ENCODE peak calls at places on chromosomes 16 and 17, in eight cellular contexts. N is RPMI7951; E is stimulated activated CD8-positive, alpha-beta memory T cell treated with anti-CD3 and anti-CD28 coated beads, Interleukin-15, amount 100 ng/mL, for 4 hours; P is EH; U is T-helper 1 cell; G is fibroblast of the aortic adventitia; S is activated T-helper 1 cell treated with Interleukin-2 at 50 U/mL for 16 hours; B is LoVo. A is an unnamed sample.

GRCh38 chr16:49980166-49980565 is 44.9 kb upstream of the CNEP1R1 start:
- DNase-seq in U (no peak), P (peak; percentile 25), B (no peak), E (no peak), S (no peak), N (no peak), G (peak; percentile 24), A (no peak)

GRCh38 chr17:11618861-11619566 is 20.7 kb downstream of the DNAH9 start:
- DNase-seq in P (no peak), E (no peak), N (peak; percentile 14), G (no peak), B (peak; percentile 85), U (no peak), S (no peak), A (no peak)

GRCh38 chr16:66515543-66516171 is 34.3 kb downstream of the TK2 start:
- DNase-seq in S (no peak), E (no peak), N (peak; percentile 88), P (peak; percentile 87), B (no peak), G (peak; percentile 77), U (no peak), A (no peak)

GRCh38 chr16:81071816-81072215 is 5.2 kb downstream of the C16orf46 start:
- DNase-seq in N (peak; percentile 57), E (no peak), G (no peak), B (no peak), P (peak; percentile 12), U (no peak), S (no peak), A (no peak)

GRCh38 chr17:78990349-78991016 is 10.8 kb upstream of the LGALS3BP start:
- DNase-seq in G (no peak), P (no peak), U (no peak), E (no peak), N (no peak), S (no peak), B (no peak), A (no peak)

GRCh38 chr16:57372372-57373116 is at the start of gene CX3CL1:
- DNase-seq in E (no peak), B (no peak), P (peak; percentile 68), N (peak; percentile 78), G (peak; percentile 50), S (no peak), U (no peak), A (no peak)

GRCh38 chr16:66930189-66930588 is 4.0 kb downstream of the CIAO2B start:
- DNase-seq in U (no peak), B (peak; percentile 18), N (peak; percentile 79), S (no peak), E (no peak), P (no peak), G (peak; percentile 52), A (no peak)

GRCh38 chr17:46121841-46122485 is 71.3 kb downstream of the KANSL1 start:
- DNase-seq in B (no peak), N (no peak), E (no peak), S (no peak), U (no peak), P (no peak), G (no peak), A (no peak)

GRCh38 chr16:75225678-75226515 is 7.1 kb downstream of the CTRB1 start:
- DNase-seq in B (no peak), P (no peak), U (no peak), N (peak; percentile 30), E (no peak), S (no peak), G (no peak), A (no peak)

GRCh38 chr17:68734911-68735310 is 133.7 kb upstream of the FAM20A start:
- DNase-seq in N (no peak), G (no peak), P (no peak), U (no peak), B (no peak), E (no peak), S (no peak), A (no peak)

GRCh38 chr17:66661411-66661843 is 173.5 kb upstream of the CACNG5 start:
- DNase-seq in S (no peak), G (peak; percentile 35), P (peak; percentile 26), N (peak; percentile 72), U (no peak), B (peak; percentile 82), E (no peak), A (no peak)

GRCh38 chr17:9644910-9645751 is at the start of gene USP43:
- DNase-seq in G (no peak), P (peak; percentile 15), U (no peak), E (peak; percentile 9), B (peak; percentile 84), S (no peak), N (peak; percentile 14), A (no peak)

GRCh38 chr17:72008236-72008874 is 112.5 kb upstream of the SOX9 start:
- DNase-seq in G (peak; percentile 41), U (no peak), N (no peak), E (no peak), P (no peak), S (no peak), B (peak; percentile 20), A (no peak)

GRCh38 chr17:29833801-29834200 is 96.2 kb downstream of the SSH2 start:
- DNase-seq in P (no peak), G (no peak), N (no peak), B (no peak), U (no peak), S (no peak), E (no peak), A (no peak)

GRCh38 chr16:12398029-12398735 is 405.5 kb downstream of the CPPED1 start:
- DNase-seq in N (no peak), S (no peak), U (no peak), E (no peak), B (no peak), P (no peak), G (no peak), A (no peak)

GRCh38 chr16:76386784-76387183 is 109.6 kb downstream of the CNTNAP4 start:
- DNase-seq in G (peak; percentile 84), B (no peak), N (no peak), E (no peak), S (no peak), P (no peak), U (no peak), A (no peak)

GRCh38 chr16:66474750-66475199 is 47.7 kb downstream of the BEAN1 start:
- DNase-seq in G (no peak), N (no peak), P (no peak), B (peak; percentile 29), E (no peak), S (peak; percentile 21), U (no peak), A (peak; percentile 43)

GRCh38 chr17:57001541-57001940 is 23.6 kb downstream of the SCPEP1 start:
- DNase-seq in U (no peak), N (no peak), B (no peak), G (no peak), E (no peak), P (no peak), S (no peak), A (no peak)

GRCh38 chr17:28901866-28902818 is 737 bp downstream of the DHRS13 start:
- DNase-seq in B (peak; percentile 35), E (no peak), P (peak; percentile 37), G (no peak), U (peak; percentile 22), N (peak; percentile 25), S (no peak), A (peak; percentile 48)

GRCh38 chr17:49924589-49924988 is 44.4 kb upstream of the DLX4 start:
- DNase-seq in P (no peak), N (no peak), E (no peak), U (no peak), S (no peak), G (no peak), B (no peak), A (no peak)

GRCh38 chr16:59604331-59604730 is 870.2 kb upstream of the GOT2 start:
- DNase-seq in U (no peak), S (no peak), N (peak; percentile 4), P (peak; percentile 57), E (no peak), G (no peak), B (no peak), A (no peak)

GRCh38 chr16:67723151-67723915 is 4.2 kb upstream of the GFOD2 start:
- DNase-seq in N (peak; percentile 97), E (no peak), G (no peak), S (no peak), P (peak; percentile 93), U (no peak), B (no peak), A (no peak)

GRCh38 chr17:74649909-74650308 is 26.4 kb upstream of the CD300E start:
- DNase-seq in E (no peak), B (no peak), P (no peak), U (no peak), S (no peak), G (no peak), N (no peak), A (no peak)

GRCh38 chr17:28038802-28039600 is 3.5 kb upstream of the NLK start:
- DNase-seq in B (no peak), U (no peak), N (no peak), S (no peak), G (peak; percentile 32), P (peak; percentile 73), E (no peak), A (no peak)

GRCh38 chr17:1640329-1641064 is 5.0 kb downstream of the SCARF1 start:
- DNase-seq in S (no peak), G (no peak), N (no peak), U (no peak), P (no peak), B (no peak), E (no peak), A (no peak)

GRCh38 chr17:9079461-9080103 is 58.3 kb downstream of the NTN1 start:
- DNase-seq in P (no peak), E (no peak), B (no peak), G (no peak), U (no peak), N (no peak), S (no peak), A (no peak)

GRCh38 chr16:16158741-16159374 is 64.4 kb downstream of the ABCC6 start:
- DNase-seq in U (no peak), P (peak; percentile 14), B (no peak), E (no peak), G (no peak), N (peak; percentile 4), S (no peak), A (no peak)

GRCh38 chr16:23288726-23289512 is 13.2 kb upstream of the SCNN1B start:
- DNase-seq in B (no peak), N (no peak), E (no peak), P (no peak), U (no peak), G (no peak), S (no peak), A (no peak)

GRCh38 chr17:59786536-59787319 is 79.3 kb downstream of the VMP1 start:
- DNase-seq in P (peak; percentile 100), U (peak; percentile 24), B (peak; percentile 95), E (peak; percentile 30), N (peak; percentile 99), G (peak; percentile 100), S (peak; percentile 50), A (peak; percentile 66)

GRCh38 chr16:1818204-1818872 is 8.3 kb downstream of the HAGH start:
- DNase-seq in S (no peak), E (no peak), N (no peak), P (no peak), G (no peak), B (no peak), U (no peak), A (no peak)

GRCh38 chr16:29662729-29663019 is 373 bp upstream of the SPN start:
- DNase-seq in B (no peak), E (no peak), N (no peak), S (peak; percentile 32), P (no peak), G (no peak), U (peak; percentile 27), A (peak; percentile 10)

A was measured in activated CD4-positive, alpha-beta T cell treated with anti-CD3 and anti-CD28 coated beads, Interleukin-2, amount 50 U/mL, for 4 hours.